ENCODE peak calls at places on chromosomes 12 and 14, in ten cellular contexts. F is aorta; U is Right ventricle myocardium superior; P is sciatic nerve; O is CD4-positive, CD25-positive, alpha-beta regulatory T cell; K is activated T-helper 17 cell treated with anti-CD3 and anti-CD28 coated beads, Interleukin-2, amount 50 U/mL, for 72 hours; S is mucosa of descending colon; E is upper lobe of left lung; Y is central memory CD8-positive, alpha-beta T cell; D is activated naive CD8-positive, alpha-beta T cell treated with anti-CD3 and anti-CD28 coated beads, Interleukin-2, amount 50 U/mL, for 24 hours. R is an unnamed sample.

GRCh38 chr12:104152691-104153241 is 14.8 kb upstream of the NFYB start:
- ATAC-seq in F (no peak), U (no peak), P (no peak), O (no peak), K (no peak), S (no peak), E (no peak), Y (no peak), D (no peak), R (no peak)

GRCh38 chr12:31890295-31891285 is 68.6 kb upstream of the RESF1 start:
- ATAC-seq in F (no peak), U (no peak), P (no peak), O (peak), K (peak), S (peak), E (no peak), Y (peak), D (peak), R (no peak)

GRCh38 chr14:59406454-59407245 is 58.5 kb downstream of the GPR135 start:
- ATAC-seq in F (peak), U (peak), P (peak), O (no peak), K (no peak), S (peak), E (peak), Y (no peak), D (no peak), R (peak)

GRCh38 chr12:92144045-92144630 is 1.5 kb downstream of the BTG1 start:
- ATAC-seq in F (peak), U (peak), P (peak), O (peak), K (peak), S (peak), E (peak), Y (peak), D (peak), R (peak)

GRCh38 chr12:93737457-93738198 is 60.5 kb downstream of the CRADD start:
- ATAC-seq in F (no peak), U (peak), P (peak), O (no peak), K (no peak), S (peak), E (no peak), Y (no peak), D (no peak), R (peak)

GRCh38 chr12:58169826-58170225 is 228.5 kb downstream of the ATP23 start:
- ATAC-seq in F (no peak), U (no peak), P (peak), O (no peak), K (no peak), S (peak), E (no peak), Y (no peak), D (no peak), R (no peak)

GRCh38 chr14:104214411-104214810 is 76.0 kb downstream of the KIF26A start:
- ATAC-seq in F (no peak), U (no peak), P (no peak), O (no peak), K (no peak), S (peak), E (no peak), Y (no peak), D (no peak), R (no peak)

GRCh38 chr12:110622582-110622981 is 8.7 kb downstream of the TCTN1 start:
- ATAC-seq in F (no peak), U (no peak), P (no peak), O (no peak), K (no peak), S (no peak), E (no peak), Y (no peak), D (no peak), R (no peak)

GRCh38 chr14:95760596-95760995 is 46.7 kb upstream of the TCL1A start:
- ATAC-seq in F (no peak), U (no peak), P (no peak), O (no peak), K (no peak), S (no peak), E (no peak), Y (no peak), D (no peak), R (no peak)

GRCh38 chr12:39372204-39372925 is 70.6 kb downstream of the KIF21A start:
- ATAC-seq in F (no peak), U (peak), P (no peak), O (no peak), K (peak), S (no peak), E (no peak), Y (no peak), D (peak), R (no peak)

GRCh38 chr12:89087149-89087834 is 265.0 kb downstream of the DUSP6 start:
- ATAC-seq in F (no peak), U (no peak), P (no peak), O (no peak), K (no peak), S (peak), E (no peak), Y (no peak), D (no peak), R (no peak)

GRCh38 chr14:67186789-67187188 is 2.5 kb upstream of the GARIN2 start:
- ATAC-seq in F (no peak), U (no peak), P (no peak), O (peak), K (peak), S (peak), E (no peak), Y (no peak), D (no peak), R (no peak)

GRCh38 chr12:21559855-21560569 is 33.9 kb downstream of the SPX start:
- ATAC-seq in F (no peak), U (peak), P (peak), O (no peak), K (peak), S (no peak), E (peak), Y (no peak), D (no peak), R (peak)

GRCh38 chr14:71321556-71322315 is 414.5 kb downstream of the PCNX1 start:
- ATAC-seq in F (no peak), U (no peak), P (no peak), O (no peak), K (peak), S (peak), E (no peak), Y (no peak), D (no peak), R (no peak)

GRCh38 chr12:75813066-75813465 is 218.5 kb downstream of the PHLDA1 start:
- ATAC-seq in F (no peak), U (no peak), P (no peak), O (no peak), K (peak), S (no peak), E (no peak), Y (no peak), D (no peak), R (no peak)

GRCh38 chr14:34104750-34105397 is 154.0 kb upstream of the EGLN3 start:
- ATAC-seq in F (no peak), U (peak), P (no peak), O (no peak), K (no peak), S (no peak), E (no peak), Y (no peak), D (no peak), R (no peak)

GRCh38 chr12:120979220-120979861 is 998 bp downstream of the HNF1A start:
- ATAC-seq in F (no peak), U (no peak), P (no peak), O (no peak), K (no peak), S (peak), E (no peak), Y (no peak), D (no peak), R (no peak)

GRCh38 chr14:71465316-71465715 is 466.9 kb upstream of the RGS6 start:
- ATAC-seq in F (no peak), U (no peak), P (no peak), O (no peak), K (no peak), S (no peak), E (no peak), Y (no peak), D (no peak), R (no peak)

GRCh38 chr12:75959506-75959905 is 72.1 kb downstream of the PHLDA1 start:
- ATAC-seq in F (no peak), U (no peak), P (no peak), O (peak), K (no peak), S (no peak), E (no peak), Y (no peak), D (no peak), R (no peak)

GRCh38 chr14:43410631-43411030 is 1096.5 kb downstream of the FSCB start:
- ATAC-seq in F (peak), U (no peak), P (no peak), O (no peak), K (no peak), S (no peak), E (no peak), Y (no peak), D (no peak), R (no peak)

GRCh38 chr12:124554429-124555029 is 12.9 kb downstream of the NCOR2 start:
- ATAC-seq in F (no peak), U (peak), P (peak), O (no peak), K (no peak), S (no peak), E (peak), Y (no peak), D (peak), R (peak)

GRCh38 chr14:95097385-95097784 is 59.9 kb downstream of the DICER1 start:
- ATAC-seq in F (no peak), U (peak), P (peak), O (no peak), K (no peak), S (no peak), E (no peak), Y (no peak), D (no peak), R (peak)

GRCh38 chr12:3670083-3670620 is 82.8 kb downstream of the CRACR2A start:
- ATAC-seq in F (no peak), U (no peak), P (no peak), O (no peak), K (peak), S (no peak), E (no peak), Y (no peak), D (peak), R (no peak)

GRCh38 chr14:54396183-54396492 is 669 bp upstream of the CDKN3 start:
- ATAC-seq in F (no peak), U (no peak), P (no peak), O (no peak), K (no peak), S (no peak), E (no peak), Y (no peak), D (no peak), R (no peak)

GRCh38 chr12:103956515-103957027 is 9.1 kb upstream of the TDG start:
- ATAC-seq in F (peak), U (peak), P (peak), O (no peak), K (no peak), S (peak), E (peak), Y (peak), D (peak), R (peak)

GRCh38 chr14:66228267-66228970 is 257.8 kb upstream of the CCDC196 start:
- ATAC-seq in F (no peak), U (no peak), P (no peak), O (no peak), K (peak), S (no peak), E (no peak), Y (no peak), D (peak), R (no peak)

GRCh38 chr12:78210894-78211302 is 380.2 kb downstream of the NAV3 start:
- ATAC-seq in F (no peak), U (peak), P (peak), O (no peak), K (no peak), S (no peak), E (no peak), Y (no peak), D (no peak), R (no peak)

GRCh38 chr12:96364092-96364700 is 36.0 kb downstream of the CDK17 start:
- ATAC-seq in F (no peak), U (no peak), P (no peak), O (no peak), K (peak), S (no peak), E (no peak), Y (no peak), D (no peak), R (no peak)

GRCh38 chr12:46771268-46771837 is 54.4 kb downstream of the SLC38A4 start:
- ATAC-seq in F (no peak), U (no peak), P (no peak), O (no peak), K (no peak), S (no peak), E (no peak), Y (no peak), D (no peak), R (no peak)

GRCh38 chr12:19847294-19848059 is 408.2 kb downstream of the AEBP2 start:
- ATAC-seq in F (peak), U (peak), P (peak), O (no peak), K (no peak), S (peak), E (peak), Y (no peak), D (no peak), R (peak)

GRCh38 chr12:106976013-106976658 is 10.8 kb downstream of the MTERF2 start:
- ATAC-seq in F (no peak), U (peak), P (peak), O (no peak), K (no peak), S (peak), E (peak), Y (no peak), D (peak), R (peak)

GRCh38 chr12:51421266-51421884 is 3.3 kb upstream of the SLC4A8 start:
- ATAC-seq in F (no peak), U (peak), P (peak), O (no peak), K (no peak), S (peak), E (peak), Y (no peak), D (no peak), R (no peak)

GRCh38 chr12:6639151-6639773 is 3.5 kb upstream of the LPAR5 start:
- ATAC-seq in F (no peak), U (no peak), P (no peak), O (no peak), K (no peak), S (no peak), E (no peak), Y (no peak), D (no peak), R (no peak)

GRCh38 chr14:23612354-23612732 is 23.8 kb upstream of the DHRS2 start:
- ATAC-seq in F (no peak), U (no peak), P (no peak), O (no peak), K (no peak), S (no peak), E (peak), Y (no peak), D (no peak), R (no peak)

GRCh38 chr14:80364274-80364673 is 153.0 kb upstream of the DIO2 start:
- ATAC-seq in F (no peak), U (no peak), P (no peak), O (no peak), K (no peak), S (no peak), E (no peak), Y (no peak), D (no peak), R (no peak)

R was measured in gastroesophageal sphincter.